ENCODE peak calls at places on chromosomes 3 and 15, in four cellular contexts. C is K562, O is HCT116, Y is H1. Q is an unnamed sample.

GRCh38 chr3:187740446-187741399 is 4.5 kb downstream of the BCL6 start:
- DNase-seq in C (peak; percentile 68), O (no peak), Y (peak; percentile 90), Q (no peak)

GRCh38 chr3:141095546-141095937 is 44.4 kb downstream of the SPSB4 start:
- DNase-seq in Y (no peak), C (no peak), O (no peak), Q (no peak)

GRCh38 chr15:101542306-101543025 is 53.0 kb upstream of the PCSK6 start:
- DNase-seq in O (no peak), Y (no peak), C (no peak), Q (no peak)

GRCh38 chr3:176840604-176841287 is 356.5 kb downstream of the TBL1XR1 start:
- DNase-seq in O (no peak), Y (no peak), C (no peak), Q (no peak)

GRCh38 chr3:150673966-150674365 is 29.8 kb downstream of the ERICH6 start:
- DNase-seq in Y (no peak), O (no peak), C (no peak), Q (no peak)

GRCh38 chr15:41999290-42000285 is 21.3 kb downstream of the PLA2G4E start:
- DNase-seq in O (no peak), Y (no peak), C (no peak), Q (no peak)

GRCh38 chr15:60223161-60223560 is 174.6 kb downstream of the ANXA2 start:
- DNase-seq in O (no peak), Y (no peak), C (no peak), Q (no peak)

GRCh38 chr3:10217359-10217758 is 30.9 kb upstream of the TATDN2 start:
- DNase-seq in Y (no peak), O (no peak), C (no peak), Q (no peak)

GRCh38 chr15:74277245-74277644 is 41.1 kb downstream of the CCDC33 start:
- DNase-seq in Y (no peak), O (no peak), C (no peak), Q (no peak)

GRCh38 chr3:160400048-160400630 is 689 bp downstream of the SMC4 start:
- DNase-seq in Y (no peak), C (peak; percentile 17), O (no peak), Q (peak; percentile 13)

GRCh38 chr3:136018876-136019275 is 53.3 kb downstream of the PPP2R3A start:
- DNase-seq in Y (no peak), O (no peak), C (no peak), Q (no peak)

GRCh38 chr3:46368569-46368968 is 2.2 kb upstream of the CCR5 start:
- DNase-seq in O (no peak), C (no peak), Y (peak; percentile 60), Q (no peak)

GRCh38 chr3:175398676-175399075 is 539.5 kb downstream of the NAALADL2 start:
- DNase-seq in Y (no peak), O (no peak), C (no peak), Q (no peak)

GRCh38 chr3:123635717-123636116 is 50.9 kb upstream of the HACD2 start:
- DNase-seq in Y (no peak), O (no peak), C (no peak), Q (no peak)

GRCh38 chr3:161142486-161142885 is 37.3 kb upstream of the B3GALNT1 start:
- DNase-seq in O (no peak), C (no peak), Y (no peak), Q (no peak)

GRCh38 chr15:100703032-100703578 is 100.7 kb downstream of the ASB7 start:
- DNase-seq in Y (no peak), O (no peak), C (peak; percentile 71), Q (no peak)

GRCh38 chr15:57560976-57561711 is 30.6 kb upstream of the MYZAP start:
- DNase-seq in C (peak; percentile 77), O (peak; percentile 55), Y (peak; percentile 73), Q (peak; percentile 62)

GRCh38 chr3:146157325-146158060 is 3.5 kb downstream of the PLOD2 start:
- DNase-seq in O (no peak), C (no peak), Y (no peak), Q (no peak)

GRCh38 chr3:183984337-183984736 is 33.3 kb downstream of the ABCC5 start:
- DNase-seq in C (no peak), O (no peak), Y (no peak), Q (no peak)

GRCh38 chr3:193207290-193207689 is 33.7 kb upstream of the PLAAT1 start:
- DNase-seq in O (no peak), C (no peak), Y (no peak), Q (no peak)

GRCh38 chr3:162512488-162512887 is 1015.9 kb downstream of the OTOL1 start:
- DNase-seq in Y (no peak), C (no peak), O (no peak), Q (no peak)

GRCh38 chr3:32309653-32310242 is 71.3 kb downstream of the CMTM8 start:
- DNase-seq in O (no peak), Y (no peak), C (no peak), Q (no peak)

GRCh38 chr3:153165211-153165815 is 3.3 kb downstream of the RAP2B start:
- DNase-seq in Y (no peak), O (no peak), C (no peak), Q (no peak)

GRCh38 chr3:101036213-101036618 is 43.0 kb upstream of the ABI3BP start:
- DNase-seq in C (no peak), O (peak; percentile 61), Y (no peak), Q (peak; percentile 11)

GRCh38 chr3:184381261-184382224 is 1.7 kb downstream of the CHRD start:
- DNase-seq in Y (no peak), O (no peak), C (peak; percentile 25), Q (no peak)

GRCh38 chr3:52522651-52523251 is 10.9 kb downstream of the NT5DC2 start:
- DNase-seq in O (no peak), Y (no peak), C (no peak), Q (no peak)

GRCh38 chr15:90364251-90364650 is 12.2 kb downstream of the ZNF774 start:
- DNase-seq in Y (no peak), C (no peak), O (no peak), Q (no peak)

GRCh38 chr3:155682437-155682836 is 62.4 kb downstream of the PLCH1 start:
- DNase-seq in Y (no peak), O (no peak), C (no peak), Q (no peak)

GRCh38 chr15:89578146-89578545 is 2.9 kb downstream of the TICRR start:
- DNase-seq in C (no peak), Y (no peak), O (no peak), Q (no peak)

GRCh38 chr3:4773583-4773982 is 205.7 kb upstream of the BHLHE40 start:
- DNase-seq in Y (no peak), O (no peak), C (no peak), Q (no peak)

GRCh38 chr15:67241132-67241855 is 13.2 kb downstream of the AAGAB start:
- DNase-seq in Y (no peak), C (no peak), O (no peak), Q (no peak)

GRCh38 chr15:80070840-80071239 is 11.4 kb downstream of the ZFAND6 start:
- DNase-seq in Y (no peak), C (no peak), O (no peak), Q (peak; percentile 82)

GRCh38 chr3:113695818-113696645 is at the start of gene USF3:
- DNase-seq in O (peak; percentile 23), C (peak; percentile 91), Y (peak; percentile 78), Q (peak; percentile 45)

GRCh38 chr15:68538291-68538690 is 40.5 kb upstream of the CORO2B start:
- DNase-seq in O (no peak), C (no peak), Y (no peak), Q (no peak)

GRCh38 chr3:57851304-57851703 is 95.2 kb downstream of the SLMAP start:
- DNase-seq in Y (no peak), O (no peak), C (no peak), Q (no peak)

GRCh38 chr15:92902020-92902419 is 1.9 kb downstream of the CHD2 start:
- DNase-seq in O (no peak), C (no peak), Y (no peak), Q (no peak)

GRCh38 chr15:92898988-92899909 is 875 bp upstream of the CHD2 start:
- DNase-seq in O (peak; percentile 45), C (no peak), Y (no peak), Q (no peak)

GRCh38 chr15:92901053-92901761 is 1.1 kb downstream of the CHD2 start:
- DNase-seq in Y (no peak), C (no peak), O (no peak), Q (no peak)

GRCh38 chr15:92900712-92901052 is 558 bp downstream of the CHD2 start:
- DNase-seq in C (no peak), O (no peak), Y (no peak), Q (no peak)

DNA sequence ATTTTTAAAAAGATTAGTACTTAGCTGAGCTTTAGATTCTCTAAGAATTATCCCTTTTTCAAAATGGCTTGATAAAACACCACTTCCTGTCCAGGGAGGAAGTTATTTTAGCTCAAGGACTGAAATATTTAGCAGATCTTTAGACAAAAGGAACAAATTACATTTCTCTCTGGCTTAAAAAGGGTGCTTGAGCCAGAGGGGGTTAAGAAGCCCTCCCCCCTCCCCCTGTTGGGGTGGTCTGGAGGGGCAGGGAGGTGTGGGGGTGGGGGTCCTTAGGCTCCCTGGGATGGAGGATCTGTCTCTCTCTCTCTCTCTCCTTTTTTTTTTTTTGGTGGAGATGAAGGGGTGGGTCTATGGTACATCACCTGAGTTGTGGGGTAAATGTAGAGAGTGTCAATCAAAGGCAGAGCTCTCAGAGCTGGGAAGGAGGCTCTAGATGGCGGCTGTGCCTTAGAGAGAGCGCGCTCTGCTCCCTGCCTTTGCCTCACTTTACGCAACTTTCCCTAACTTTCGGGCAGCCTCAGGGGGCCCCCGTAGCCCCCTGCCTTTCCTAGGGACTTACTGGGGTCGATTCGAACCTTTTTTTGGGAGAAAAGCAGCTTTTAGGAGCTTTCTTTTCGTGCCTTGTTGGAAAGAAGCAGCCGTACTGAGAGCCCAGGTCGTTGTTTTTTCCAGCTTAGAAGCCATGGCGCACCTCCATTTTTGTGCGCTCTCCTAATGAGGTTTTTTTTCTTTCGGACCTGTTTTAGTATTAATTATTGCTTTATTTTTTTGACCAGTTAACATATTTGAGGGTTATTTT is at the start of gene CHD2:
- DNase-seq in Y (peak; percentile 79), O (peak; percentile 89), C (peak; percentile 60), Q (peak; percentile 91)
- H3K9ac ChIP-seq in Y (peak within 1 kb of the TSS; percentile 96), O (peak within 1 kb of the TSS; percentile 87), C (peak within 1 kb of the TSS; percentile 92), Q (peak within 1 kb of the TSS; percentile 99)

DNA sequence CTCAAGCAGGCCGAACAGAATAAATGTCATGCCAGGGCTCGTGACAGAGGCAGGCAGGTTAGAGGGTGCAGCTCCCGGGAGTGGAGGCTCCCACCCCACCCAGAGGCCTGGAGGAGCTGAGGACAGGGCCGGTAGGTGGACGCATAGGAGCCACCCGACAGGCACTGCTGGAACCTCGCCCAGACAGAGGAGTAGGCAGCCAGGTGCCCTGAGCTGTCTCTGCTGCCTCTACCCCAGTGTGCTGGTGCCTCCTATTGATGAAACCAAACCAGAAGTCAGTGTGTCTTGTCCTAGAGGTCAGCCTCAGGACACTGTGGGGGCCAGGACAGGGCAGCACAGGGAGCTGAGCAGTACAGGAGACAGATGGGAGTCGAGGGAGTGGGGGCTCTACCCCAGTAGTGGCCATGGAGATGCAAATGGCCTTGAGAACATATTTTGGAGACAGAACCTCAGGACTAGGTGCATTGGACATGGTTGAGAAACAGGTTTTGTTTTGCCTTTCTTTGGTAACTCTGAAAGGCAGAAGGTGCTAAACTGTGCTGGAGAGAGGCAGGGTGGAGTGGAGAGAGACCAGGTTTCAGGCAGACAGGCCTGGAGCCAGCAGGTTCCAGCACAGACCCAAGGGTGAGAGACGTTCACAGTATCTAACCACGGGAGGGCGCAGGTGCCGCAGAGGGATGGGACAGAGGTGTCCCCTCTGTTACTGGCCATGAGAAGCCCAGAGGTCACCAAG is 15.4 kb upstream of the KLF15 start:
- DNase-seq in O (no peak), C (no peak), Y (no peak), Q (peak; percentile 39)
- TF ChIP-seq FOSL1 in O (no peak), C (no peak), Y (no peak), Q (no peak)

GRCh38 chr15:78624651-78625590 is 4.1 kb upstream of the CHRNA3 start:
- DNase-seq in C (no peak), O (no peak), Y (no peak), Q (no peak)
- H3K9ac ChIP-seq in C (no peak overlapping the region), O (no peak overlapping the region), Y (no peak overlapping the region), Q (no peak overlapping the region)

GRCh38 chr3:27080126-27080525 is 289.1 kb downstream of the NEK10 start:
- DNase-seq in O (no peak), C (no peak), Y (no peak), Q (no peak)
- TF ChIP-seq FOSL1 in O (no peak), C (no peak), Y (no peak), Q (no peak)